ENCODE peak calls at places on chromosomes 13 and 19, in ten cellular contexts. Q, S, Z, L, X, V, F, N, T and A are unnamed samples.

GRCh38 chr19:2428027-2428690 is 773 bp upstream of the TIMM13 start:
- DNase-seq in Q (no peak), S (no peak), Z (no peak), L (no peak), X (peak; percentile 89), V (no peak), F (no peak), N (no peak), T (no peak), A (no peak)

GRCh38 chr13:45292176-45292575 is 48.8 kb downstream of the TPT1 start:
- DNase-seq in Q (no peak), S (no peak), Z (no peak), L (no peak), X (peak; percentile 13), V (no peak), F (peak; percentile 62), N (no peak), T (no peak), A (no peak)

GRCh38 chr13:96003304-96003703 is 49.9 kb downstream of the UGGT2 start:
- DNase-seq in Q (no peak), S (no peak), Z (no peak), L (no peak), X (no peak), V (no peak), F (no peak), N (no peak), T (no peak), A (no peak)

GRCh38 chr19:38671654-38672053 is 24.2 kb downstream of the ACTN4 start:
- DNase-seq in Q (no peak), S (no peak), Z (no peak), L (no peak), X (no peak), V (no peak), F (no peak), N (no peak), T (no peak), A (no peak)

GRCh38 chr13:64234255-64234654 is 2818.6 kb upstream of the PCDH20 start:
- DNase-seq in Q (no peak), S (no peak), Z (no peak), L (no peak), X (no peak), V (no peak), F (no peak), N (no peak), T (no peak), A (no peak)

GRCh38 chr19:41945135-41945766 is 13.9 kb downstream of the RABAC1 start:
- DNase-seq in Q (no peak), S (peak; percentile 94), Z (peak; percentile 80), L (no peak), X (no peak), V (peak; percentile 83), F (no peak), N (no peak), T (peak; percentile 62), A (peak; percentile 81)

GRCh38 chr19:19232231-19232630 is 20.5 kb downstream of the NCAN start:
- DNase-seq in Q (no peak), S (no peak), Z (no peak), L (no peak), X (no peak), V (no peak), F (no peak), N (no peak), T (no peak), A (no peak)

GRCh38 chr13:45113809-45114208 is 6.5 kb upstream of the GTF2F2 start:
- DNase-seq in Q (no peak), S (no peak), Z (no peak), L (no peak), X (no peak), V (no peak), F (no peak), N (no peak), T (no peak), A (no peak)

GRCh38 chr13:114108141-114108761 is 24.2 kb downstream of the RASA3 start:
- DNase-seq in Q (no peak), S (no peak), Z (no peak), L (no peak), X (peak; percentile 77), V (no peak), F (no peak), N (no peak), T (no peak), A (no peak)

GRCh38 chr19:2550431-2551171 is 74.7 kb downstream of the GADD45B start:
- DNase-seq in Q (no peak), S (no peak), Z (no peak), L (no peak), X (peak; percentile 90), V (no peak), F (no peak), N (peak; percentile 40), T (no peak), A (no peak)

GRCh38 chr13:41562083-41562482 is 104.7 kb downstream of the RGCC start:
- DNase-seq in Q (peak; percentile 48), S (no peak), Z (no peak), L (no peak), X (peak; percentile 93), V (no peak), F (peak; percentile 15), N (peak; percentile 60), T (no peak), A (no peak)

GRCh38 chr13:52644108-52644507 is 1.9 kb downstream of the HNRNPA1L2 start:
- DNase-seq in Q (no peak), S (no peak), Z (no peak), L (no peak), X (no peak), V (no peak), F (peak; percentile 4), N (no peak), T (no peak), A (no peak)

GRCh38 chr13:99389520-99390304 is 82.5 kb upstream of the GPR183 start:
- DNase-seq in Q (no peak), S (no peak), Z (no peak), L (no peak), X (peak; percentile 85), V (no peak), F (no peak), N (no peak), T (no peak), A (no peak)

GRCh38 chr19:9644472-9644871 is 23.4 kb upstream of the ZNF561 start:
- DNase-seq in Q (no peak), S (no peak), Z (no peak), L (no peak), X (no peak), V (no peak), F (no peak), N (no peak), T (no peak), A (no peak)

GRCh38 chr19:30669329-30670010 is 297.3 kb downstream of the ZNF536 start:
- DNase-seq in Q (peak; percentile 56), S (peak; percentile 8), Z (peak; percentile 31), L (no peak), X (peak; percentile 90), V (peak; percentile 11), F (peak; percentile 38), N (peak; percentile 56), T (peak; percentile 8), A (no peak)

GRCh38 chr19:56834564-56835375 is 5.8 kb downstream of the PEG3 start:
- DNase-seq in Q (no peak), S (no peak), Z (no peak), L (no peak), X (no peak), V (no peak), F (no peak), N (no peak), T (no peak), A (no peak)